ENCODE peak calls at places on chromosomes 3 and 15, in four cellular contexts. One of them, this sample, is unnamed.

GRCh38 chr15:90813796-90814192 is 54.6 kb upstream of the FURIN start:
- DNase-seq in pancreas: no peak
- DNase-seq in body of pancreas: no peak
- DNase-seq in right atrium auricular region: no peak
- DNase-seq in this sample: no peak

GRCh38 chr15:98884894-98885293 is 122.7 kb downstream of the PGPEP1L start:
- DNase-seq in pancreas: no peak
- DNase-seq in body of pancreas: peak; percentile 35
- DNase-seq in right atrium auricular region: no peak
- DNase-seq in this sample: no peak

GRCh38 chr15:52256366-52256765 is 39.2 kb downstream of the MYO5C start:
- DNase-seq in pancreas: peak; percentile 68
- DNase-seq in body of pancreas: peak; percentile 69
- DNase-seq in right atrium auricular region: peak; percentile 85
- DNase-seq in this sample: peak; percentile 72

GRCh38 chr3:33131328-33132018 is 17.7 kb downstream of the CRTAP start:
- DNase-seq in pancreas: no peak
- DNase-seq in body of pancreas: peak; percentile 63
- DNase-seq in right atrium auricular region: no peak
- DNase-seq in this sample: peak; percentile 66

GRCh38 chr15:42727740-42728355 is 9.1 kb downstream of the CDAN1 start:
- DNase-seq in pancreas: no peak
- DNase-seq in body of pancreas: no peak
- DNase-seq in right atrium auricular region: no peak
- DNase-seq in this sample: no peak

GRCh38 chr3:46361408-46362283 is 7.7 kb downstream of the CCR2 start:
- DNase-seq in pancreas: no peak
- DNase-seq in body of pancreas: no peak
- DNase-seq in right atrium auricular region: no peak
- DNase-seq in this sample: peak; percentile 58

GRCh38 chr15:101458908-101459578 is 30.5 kb downstream of the PCSK6 start:
- DNase-seq in pancreas: no peak
- DNase-seq in body of pancreas: no peak
- DNase-seq in right atrium auricular region: no peak
- DNase-seq in this sample: no peak

GRCh38 chr15:85354432-85354831 is 26.0 kb upstream of the AKAP13 start:
- DNase-seq in pancreas: no peak
- DNase-seq in body of pancreas: no peak
- DNase-seq in right atrium auricular region: no peak
- DNase-seq in this sample: no peak

GRCh38 chr3:122678496-122678895 is 2.1 kb upstream of the PARP14 start:
- DNase-seq in pancreas: no peak
- DNase-seq in body of pancreas: no peak
- DNase-seq in right atrium auricular region: no peak
- DNase-seq in this sample: no peak

GRCh38 chr3:122677261-122677660 is 3.4 kb upstream of the PARP14 start:
- DNase-seq in pancreas: no peak
- DNase-seq in body of pancreas: no peak
- DNase-seq in right atrium auricular region: no peak
- DNase-seq in this sample: peak; percentile 51

GRCh38 chr3:122680381-122681293 is at the start of gene PARP14:
- DNase-seq in pancreas: peak; percentile 81
- DNase-seq in body of pancreas: peak; percentile 79
- DNase-seq in right atrium auricular region: peak; percentile 73
- DNase-seq in this sample: peak; percentile 39

GRCh38 chr3:122679467-122680291 is 960 bp upstream of the PARP14 start:
- DNase-seq in pancreas: no peak
- DNase-seq in body of pancreas: peak; percentile 24
- DNase-seq in right atrium auricular region: peak; percentile 64
- DNase-seq in this sample: peak; percentile 17

GRCh38 chr3:122679085-122679466 is 1.6 kb upstream of the PARP14 start:
- DNase-seq in pancreas: peak; percentile 78
- DNase-seq in body of pancreas: peak; percentile 83
- DNase-seq in right atrium auricular region: peak; percentile 87
- DNase-seq in this sample: peak; percentile 67
- TF ChIP-seq CTCF in pancreas: peak; percentile 58
- TF ChIP-seq CTCF in body of pancreas: peak; percentile 91
- TF ChIP-seq CTCF in right atrium auricular region: peak; percentile 83
- TF ChIP-seq CTCF in this sample: peak; percentile 85

GRCh38 chr15:68792901-68793766 is 27.6 kb downstream of the ANP32A start:
- DNase-seq in pancreas: peak; percentile 82
- DNase-seq in body of pancreas: peak; percentile 94
- DNase-seq in right atrium auricular region: no peak
- DNase-seq in this sample: peak; percentile 59
- H3K4me3 ChIP-seq in pancreas: no peak overlapping the region
- H3K4me3 ChIP-seq in body of pancreas: no peak overlapping the region
- H3K4me3 ChIP-seq in right atrium auricular region: no peak overlapping the region
- H3K4me3 ChIP-seq in this sample: no peak overlapping the region

DNA sequence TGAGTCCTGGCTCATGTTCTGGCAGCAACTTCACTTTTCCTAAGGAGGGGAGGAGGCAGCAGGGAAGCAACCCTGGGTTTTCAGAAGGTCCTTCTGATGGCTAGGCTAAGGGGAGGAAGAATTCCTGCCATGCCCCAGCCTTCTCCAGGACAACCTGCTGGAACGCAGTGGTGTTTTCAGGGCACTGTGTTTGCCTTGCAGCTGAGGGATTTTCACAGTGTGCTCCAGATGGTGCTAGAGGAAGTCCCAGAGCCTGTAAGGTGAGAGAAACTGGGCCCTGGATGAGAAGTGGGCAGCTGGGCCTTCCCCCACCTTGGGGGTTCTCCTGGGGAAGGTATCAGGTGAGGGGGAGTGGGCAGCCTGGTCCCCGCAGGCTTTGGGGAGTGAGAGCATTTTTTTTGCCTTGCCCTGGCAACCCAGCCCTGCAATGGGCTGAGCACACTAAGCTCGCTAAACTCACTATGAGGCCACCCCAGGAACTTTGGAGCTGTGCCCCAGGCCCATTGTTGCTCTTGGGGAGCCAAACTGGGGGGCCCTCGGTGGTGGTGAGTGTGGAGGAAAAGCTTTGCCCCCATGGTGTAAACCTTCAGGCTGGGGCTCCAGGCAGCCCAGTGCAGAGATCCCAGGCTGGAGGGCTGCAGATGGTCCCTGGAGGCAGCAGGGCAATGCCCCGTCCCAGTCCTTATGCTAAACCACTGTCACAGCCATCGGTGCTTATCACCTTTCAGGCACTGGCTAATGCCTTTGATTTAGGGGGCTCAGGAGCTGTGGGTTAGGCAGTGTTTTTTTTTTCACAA is 41.0 kb downstream of the ACAA1 start:
- DNase-seq in pancreas: no peak
- DNase-seq in body of pancreas: no peak
- DNase-seq in right atrium auricular region: no peak
- DNase-seq in this sample: no peak
- TF ChIP-seq CTCF in pancreas: no peak
- TF ChIP-seq CTCF in body of pancreas: no peak
- TF ChIP-seq CTCF in right atrium auricular region: no peak
- TF ChIP-seq CTCF in this sample: no peak

GRCh38 chr15:88232771-88233170 is 23.8 kb downstream of the NTRK3 start:
- DNase-seq in pancreas: no peak
- DNase-seq in body of pancreas: no peak
- DNase-seq in right atrium auricular region: no peak
- DNase-seq in this sample: no peak

GRCh38 chr15:88233921-88234320 is 22.6 kb downstream of the NTRK3 start:
- DNase-seq in pancreas: no peak
- DNase-seq in body of pancreas: no peak
- DNase-seq in right atrium auricular region: no peak
- DNase-seq in this sample: no peak

GRCh38 chr15:88234711-88235110 is 21.8 kb downstream of the NTRK3 start:
- DNase-seq in pancreas: no peak
- DNase-seq in body of pancreas: no peak
- DNase-seq in right atrium auricular region: no peak
- DNase-seq in this sample: no peak

GRCh38 chr15:88231909-88232308 is 24.6 kb downstream of the NTRK3 start:
- DNase-seq in pancreas: no peak
- DNase-seq in body of pancreas: no peak
- DNase-seq in right atrium auricular region: no peak
- DNase-seq in this sample: no peak
- H3K4me3 ChIP-seq in pancreas: no peak overlapping the region
- H3K4me3 ChIP-seq in body of pancreas: no peak overlapping the region
- H3K4me3 ChIP-seq in right atrium auricular region: no peak overlapping the region
- H3K4me3 ChIP-seq in this sample: no peak overlapping the region

DNA sequence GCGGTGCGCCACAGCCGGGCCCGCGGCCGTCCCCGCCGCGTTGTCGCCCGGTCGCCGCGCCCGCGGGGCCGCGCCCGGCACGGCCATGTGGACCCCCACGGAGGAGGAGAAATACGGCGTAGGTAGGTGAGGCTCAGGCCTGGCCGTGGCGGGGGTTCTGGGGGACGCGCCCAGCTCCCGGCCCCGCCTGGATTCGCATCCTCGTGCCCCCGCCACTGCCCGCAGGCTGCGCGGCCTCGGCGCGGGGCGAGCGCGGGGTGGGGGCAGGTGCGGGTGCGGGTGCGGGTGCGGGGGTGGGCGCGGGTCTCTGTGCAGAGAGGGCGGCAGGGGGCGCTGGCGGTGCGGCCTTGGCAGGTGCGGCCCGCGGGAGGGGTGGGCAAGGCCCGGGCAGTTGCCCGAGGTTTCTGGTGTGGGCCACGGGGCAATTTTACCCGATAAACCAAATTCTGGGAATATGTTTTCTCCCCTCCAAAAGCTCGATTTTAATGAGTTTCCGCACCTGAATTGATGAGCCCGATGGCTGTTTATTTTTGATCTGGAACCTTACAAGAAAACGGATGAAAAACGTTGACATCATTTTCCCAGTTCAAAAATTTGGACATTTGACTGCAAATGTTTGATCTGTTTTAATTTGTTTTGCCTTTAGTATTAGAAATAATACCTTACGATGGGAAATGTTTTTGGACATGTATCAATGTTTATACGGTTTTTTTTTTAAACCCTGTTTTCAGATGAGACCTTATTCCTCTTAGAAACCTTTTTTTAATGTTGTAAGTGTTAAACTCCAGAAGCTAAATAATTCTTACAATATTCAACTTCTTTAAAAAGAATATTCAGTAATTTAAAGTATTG is 678 bp downstream of the DOCK3 start:
- DNase-seq in pancreas: peak; percentile 78
- DNase-seq in body of pancreas: peak; percentile 27
- DNase-seq in right atrium auricular region: peak; percentile 38
- DNase-seq in this sample: no peak
- TF ChIP-seq CTCF in pancreas: no peak
- TF ChIP-seq CTCF in body of pancreas: no peak
- TF ChIP-seq CTCF in right atrium auricular region: no peak
- TF ChIP-seq CTCF in this sample: peak; percentile 26

GRCh38 chr3:126057547-126057819 is 26.4 kb downstream of the SLC41A3 start:
- DNase-seq in pancreas: no peak
- DNase-seq in body of pancreas: no peak
- DNase-seq in right atrium auricular region: no peak
- DNase-seq in this sample: no peak

GRCh38 chr3:126058666-126059065 is 25.3 kb downstream of the SLC41A3 start:
- DNase-seq in pancreas: no peak
- DNase-seq in body of pancreas: no peak
- DNase-seq in right atrium auricular region: no peak
- DNase-seq in this sample: no peak

GRCh38 chr3:126056123-126056522 is 27.8 kb downstream of the SLC41A3 start:
- DNase-seq in pancreas: no peak
- DNase-seq in body of pancreas: no peak
- DNase-seq in right atrium auricular region: no peak
- DNase-seq in this sample: no peak

GRCh38 chr3:126056681-126057546 is 27.0 kb downstream of the SLC41A3 start:
- DNase-seq in pancreas: no peak
- DNase-seq in body of pancreas: no peak
- DNase-seq in right atrium auricular region: peak; percentile 59
- DNase-seq in this sample: peak; percentile 55

DNA sequence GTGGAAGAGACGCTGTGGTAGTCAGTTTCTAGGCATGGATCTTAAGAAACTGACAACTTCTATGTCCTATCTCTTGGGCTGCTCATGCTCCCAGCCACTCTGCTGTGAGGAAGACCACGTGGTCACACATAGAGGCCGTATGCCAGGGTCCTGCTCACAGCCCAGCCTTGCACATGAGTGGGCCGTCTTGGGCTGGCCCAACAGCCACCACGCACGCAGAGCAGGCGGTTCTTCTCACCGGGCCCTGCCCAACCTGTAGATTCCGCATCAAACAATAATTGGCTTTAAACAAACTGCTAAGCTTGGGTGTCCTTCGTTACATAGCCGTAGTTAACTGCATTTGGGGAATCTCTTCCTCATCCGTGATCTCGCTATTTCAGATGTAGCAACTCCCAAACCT is 26.0 kb downstream of the SLC41A3 start:
- DNase-seq in pancreas: no peak
- DNase-seq in body of pancreas: no peak
- DNase-seq in right atrium auricular region: no peak
- DNase-seq in this sample: no peak
- H3K4me3 ChIP-seq in pancreas: no peak overlapping the region
- H3K4me3 ChIP-seq in body of pancreas: no peak overlapping the region
- H3K4me3 ChIP-seq in right atrium auricular region: no peak overlapping the region
- H3K4me3 ChIP-seq in this sample: no peak overlapping the region